ENCODE peak calls at places on chromosomes 3 and 15, in eight cellular contexts. U, X, N, K, M, R, T and B are unnamed samples.

GRCh38 chr3:47540281-47540680 is 26.8 kb upstream of the ELP6 start:
- DNase-seq in U (no peak), X (no peak), N (no peak), K (no peak), M (no peak), R (no peak), T (peak), B (no peak)

GRCh38 chr15:58438956-58439355 is 7.2 kb downstream of the LIPC start:
- DNase-seq in U (no peak), X (peak), N (peak), K (peak), M (no peak), R (peak), T (peak), B (no peak)

GRCh38 chr3:153757839-153758238 is 363.4 kb upstream of the ARHGEF26 start:
- DNase-seq in U (no peak), X (no peak), N (no peak), K (no peak), M (no peak), R (no peak), T (no peak), B (no peak)

GRCh38 chr3:45178131-45179023 is 32.2 kb upstream of the CDCP1 start:
- DNase-seq in U (no peak), X (peak), N (no peak), K (no peak), M (no peak), R (peak), T (no peak), B (no peak)

GRCh38 chr3:118544458-118544857 is 490.2 kb downstream of the IGSF11 start:
- DNase-seq in U (no peak), X (peak), N (no peak), K (no peak), M (no peak), R (no peak), T (peak), B (no peak)

GRCh38 chr3:40873934-40874699 is 325.2 kb upstream of the CTNNB1 start:
- DNase-seq in U (no peak), X (no peak), N (no peak), K (no peak), M (no peak), R (no peak), T (no peak), B (no peak)

GRCh38 chr15:67680645-67681044 is 138.1 kb downstream of the MAP2K5 start:
- DNase-seq in U (no peak), X (no peak), N (no peak), K (no peak), M (no peak), R (no peak), T (no peak), B (no peak)

GRCh38 chr3:9682123-9682522 is 21.5 kb upstream of the CPNE9 start:
- DNase-seq in U (no peak), X (no peak), N (no peak), K (no peak), M (no peak), R (no peak), T (no peak), B (no peak)

GRCh38 chr3:57059416-57059815 is 1.0 kb upstream of the SPATA12 start:
- DNase-seq in U (no peak), X (no peak), N (no peak), K (no peak), M (no peak), R (no peak), T (peak), B (no peak)